ENCODE peak calls at places on chromosomes 5 and 9, in eight cellular contexts. One of them, this sample, is unnamed.

GRCh38 chr5:147479949-147480348 is 29.9 kb downstream of the DPYSL3 start:
- DNase-seq in MM.1S: no peak
- DNase-seq in endothelial cell of umbilical vein: peak
- DNase-seq in neural progenitor cell: peak
- DNase-seq in trophoblast cell: no peak
- DNase-seq in astrocyte: peak
- DNase-seq in adipocyte: peak
- DNase-seq in PC-3: peak
- DNase-seq in this sample: no peak

GRCh38 chr5:40681351-40682311 is 1.9 kb downstream of the PTGER4 start:
- DNase-seq in trophoblast cell: no peak
- DNase-seq in endothelial cell of umbilical vein: peak
- DNase-seq in PC-3: no peak
- DNase-seq in neural progenitor cell: peak
- DNase-seq in adipocyte: no peak
- DNase-seq in astrocyte: no peak
- DNase-seq in MM.1S: no peak
- DNase-seq in this sample: no peak

GRCh38 chr5:96709152-96709821 is 47.1 kb downstream of the CAST start:
- DNase-seq in MM.1S: no peak
- DNase-seq in neural progenitor cell: no peak
- DNase-seq in adipocyte: peak
- DNase-seq in PC-3: peak
- DNase-seq in astrocyte: peak
- DNase-seq in trophoblast cell: no peak
- DNase-seq in endothelial cell of umbilical vein: no peak
- DNase-seq in this sample: peak

GRCh38 chr5:54837939-54838457 is 147.4 kb downstream of the ESM1 start:
- DNase-seq in adipocyte: no peak
- DNase-seq in PC-3: no peak
- DNase-seq in endothelial cell of umbilical vein: no peak
- DNase-seq in trophoblast cell: no peak
- DNase-seq in astrocyte: no peak
- DNase-seq in MM.1S: no peak
- DNase-seq in neural progenitor cell: no peak
- DNase-seq in this sample: no peak

GRCh38 chr5:14706615-14707021 is 42.1 kb downstream of the OTULIN start:
- DNase-seq in astrocyte: peak
- DNase-seq in trophoblast cell: peak
- DNase-seq in endothelial cell of umbilical vein: peak
- DNase-seq in PC-3: no peak
- DNase-seq in neural progenitor cell: no peak
- DNase-seq in MM.1S: no peak
- DNase-seq in adipocyte: peak
- DNase-seq in this sample: peak

GRCh38 chr5:72611111-72611724 is 104.0 kb upstream of the ZNF366 start:
- DNase-seq in MM.1S: peak
- DNase-seq in trophoblast cell: peak
- DNase-seq in endothelial cell of umbilical vein: peak
- DNase-seq in neural progenitor cell: peak
- DNase-seq in astrocyte: peak
- DNase-seq in adipocyte: peak
- DNase-seq in PC-3: peak
- DNase-seq in this sample: peak

GRCh38 chr9:35856882-35857281 is 13.3 kb downstream of the OR13J1 start:
- DNase-seq in PC-3: no peak
- DNase-seq in neural progenitor cell: no peak
- DNase-seq in MM.1S: no peak
- DNase-seq in trophoblast cell: no peak
- DNase-seq in endothelial cell of umbilical vein: no peak
- DNase-seq in astrocyte: no peak
- DNase-seq in adipocyte: no peak
- DNase-seq in this sample: no peak

GRCh38 chr9:23849379-23849778 is 23.3 kb upstream of the ELAVL2 start:
- DNase-seq in astrocyte: no peak
- DNase-seq in trophoblast cell: no peak
- DNase-seq in PC-3: no peak
- DNase-seq in MM.1S: no peak
- DNase-seq in endothelial cell of umbilical vein: no peak
- DNase-seq in adipocyte: no peak
- DNase-seq in neural progenitor cell: peak
- DNase-seq in this sample: no peak

GRCh38 chr9:69035438-69036316 is at the start of gene FXN:
- DNase-seq in endothelial cell of umbilical vein: peak
- DNase-seq in neural progenitor cell: peak
- DNase-seq in adipocyte: peak
- DNase-seq in trophoblast cell: peak
- DNase-seq in PC-3: peak
- DNase-seq in astrocyte: peak
- DNase-seq in MM.1S: peak
- DNase-seq in this sample: peak

GRCh38 chr9:14258840-14259239 is 55.1 kb downstream of the NFIB start:
- DNase-seq in trophoblast cell: peak
- DNase-seq in PC-3: peak
- DNase-seq in MM.1S: no peak
- DNase-seq in adipocyte: peak
- DNase-seq in neural progenitor cell: no peak
- DNase-seq in endothelial cell of umbilical vein: no peak
- DNase-seq in astrocyte: peak
- DNase-seq in this sample: peak

GRCh38 chr5:180790020-180790419 is 12.6 kb downstream of the MGAT1 start:
- DNase-seq in endothelial cell of umbilical vein: peak
- DNase-seq in MM.1S: no peak
- DNase-seq in trophoblast cell: no peak
- DNase-seq in neural progenitor cell: peak
- DNase-seq in astrocyte: no peak
- DNase-seq in PC-3: peak
- DNase-seq in adipocyte: no peak
- DNase-seq in this sample: no peak

GRCh38 chr5:140840978-140841962 is at the start of gene PCDHA8:
- DNase-seq in adipocyte: peak
- DNase-seq in neural progenitor cell: peak
- DNase-seq in trophoblast cell: no peak
- DNase-seq in MM.1S: peak
- DNase-seq in astrocyte: no peak
- DNase-seq in endothelial cell of umbilical vein: no peak
- DNase-seq in PC-3: peak
- DNase-seq in this sample: no peak

GRCh38 chr5:20023686-20024085 is 35.7 kb upstream of the CDH18 start:
- DNase-seq in adipocyte: peak
- DNase-seq in neural progenitor cell: no peak
- DNase-seq in astrocyte: no peak
- DNase-seq in trophoblast cell: no peak
- DNase-seq in endothelial cell of umbilical vein: no peak
- DNase-seq in MM.1S: no peak
- DNase-seq in PC-3: no peak
- DNase-seq in this sample: no peak

GRCh38 chr9:131595771-131596743 is 50.7 kb downstream of the PRRT1B start:
- DNase-seq in MM.1S: no peak
- DNase-seq in PC-3: no peak
- DNase-seq in endothelial cell of umbilical vein: peak
- DNase-seq in adipocyte: no peak
- DNase-seq in trophoblast cell: peak
- DNase-seq in neural progenitor cell: no peak
- DNase-seq in astrocyte: no peak
- DNase-seq in this sample: no peak

GRCh38 chr9:129983891-129984290 is 59.1 kb downstream of the FNBP1 start:
- DNase-seq in trophoblast cell: no peak
- DNase-seq in astrocyte: peak
- DNase-seq in endothelial cell of umbilical vein: no peak
- DNase-seq in PC-3: peak
- DNase-seq in neural progenitor cell: no peak
- DNase-seq in MM.1S: no peak
- DNase-seq in adipocyte: peak
- DNase-seq in this sample: no peak

GRCh38 chr9:6034954-6035353 is 19.5 kb upstream of the RANBP6 start:
- DNase-seq in astrocyte: no peak
- DNase-seq in adipocyte: no peak
- DNase-seq in MM.1S: no peak
- DNase-seq in PC-3: peak
- DNase-seq in trophoblast cell: no peak
- DNase-seq in neural progenitor cell: no peak
- DNase-seq in endothelial cell of umbilical vein: no peak
- DNase-seq in this sample: peak

GRCh38 chr9:98120476-98120875 is 1.5 kb upstream of the TRIM14 start:
- DNase-seq in adipocyte: no peak
- DNase-seq in astrocyte: no peak
- DNase-seq in PC-3: no peak
- DNase-seq in trophoblast cell: peak
- DNase-seq in neural progenitor cell: no peak
- DNase-seq in endothelial cell of umbilical vein: no peak
- DNase-seq in MM.1S: no peak
- DNase-seq in this sample: no peak

GRCh38 chr9:22455181-22455580 is 8.6 kb downstream of the DMRTA1 start:
- DNase-seq in neural progenitor cell: no peak
- DNase-seq in astrocyte: no peak
- DNase-seq in trophoblast cell: no peak
- DNase-seq in MM.1S: no peak
- DNase-seq in PC-3: peak
- DNase-seq in adipocyte: no peak
- DNase-seq in endothelial cell of umbilical vein: no peak
- DNase-seq in this sample: no peak

GRCh38 chr9:4137234-4137633 is 162.6 kb downstream of the GLIS3 start:
- DNase-seq in MM.1S: no peak
- DNase-seq in PC-3: peak
- DNase-seq in neural progenitor cell: no peak
- DNase-seq in endothelial cell of umbilical vein: peak
- DNase-seq in astrocyte: peak
- DNase-seq in trophoblast cell: peak
- DNase-seq in adipocyte: peak
- DNase-seq in this sample: peak

GRCh38 chr5:121485261-121485660 is 366.4 kb upstream of the FTMT start:
- DNase-seq in trophoblast cell: no peak
- DNase-seq in endothelial cell of umbilical vein: no peak
- DNase-seq in neural progenitor cell: no peak
- DNase-seq in adipocyte: no peak
- DNase-seq in astrocyte: no peak
- DNase-seq in MM.1S: no peak
- DNase-seq in PC-3: no peak
- DNase-seq in this sample: no peak

GRCh38 chr5:121489972-121490371 is 361.7 kb upstream of the FTMT start:
- DNase-seq in trophoblast cell: no peak
- DNase-seq in astrocyte: no peak
- DNase-seq in endothelial cell of umbilical vein: no peak
- DNase-seq in MM.1S: no peak
- DNase-seq in neural progenitor cell: no peak
- DNase-seq in adipocyte: no peak
- DNase-seq in PC-3: no peak
- DNase-seq in this sample: no peak
- H3K9ac ChIP-seq in trophoblast cell: no peak
- H3K9ac ChIP-seq in astrocyte: no peak
- H3K9ac ChIP-seq in endothelial cell of umbilical vein: no peak
- H3K9ac ChIP-seq in MM.1S: no peak
- H3K9ac ChIP-seq in neural progenitor cell: no peak
- H3K9ac ChIP-seq in adipocyte: no peak
- H3K9ac ChIP-seq in PC-3: no peak
- H3K9ac ChIP-seq in this sample: no peak

GRCh38 chr9:19120846-19121245 is 6.4 kb downstream of the PLIN2 start:
- DNase-seq in endothelial cell of umbilical vein: no peak
- DNase-seq in neural progenitor cell: no peak
- DNase-seq in adipocyte: no peak
- DNase-seq in trophoblast cell: no peak
- DNase-seq in MM.1S: no peak
- DNase-seq in PC-3: no peak
- DNase-seq in astrocyte: no peak
- DNase-seq in this sample: no peak

GRCh38 chr9:19119801-19120440 is 7.4 kb downstream of the PLIN2 start:
- DNase-seq in neural progenitor cell: no peak
- DNase-seq in MM.1S: no peak
- DNase-seq in endothelial cell of umbilical vein: no peak
- DNase-seq in PC-3: no peak
- DNase-seq in trophoblast cell: no peak
- DNase-seq in astrocyte: no peak
- DNase-seq in adipocyte: no peak
- DNase-seq in this sample: peak

GRCh38 chr9:19117039-19117716 is 10.1 kb downstream of the PLIN2 start:
- DNase-seq in adipocyte: no peak
- DNase-seq in endothelial cell of umbilical vein: no peak
- DNase-seq in MM.1S: no peak
- DNase-seq in PC-3: no peak
- DNase-seq in trophoblast cell: no peak
- DNase-seq in neural progenitor cell: no peak
- DNase-seq in astrocyte: no peak
- DNase-seq in this sample: peak

GRCh38 chr9:19116391-19116790 is 10.9 kb downstream of the PLIN2 start:
- DNase-seq in PC-3: peak
- DNase-seq in endothelial cell of umbilical vein: no peak
- DNase-seq in adipocyte: no peak
- DNase-seq in MM.1S: no peak
- DNase-seq in neural progenitor cell: no peak
- DNase-seq in astrocyte: peak
- DNase-seq in trophoblast cell: no peak
- DNase-seq in this sample: peak

GRCh38 chr9:19119241-19119640 is 8.1 kb downstream of the PLIN2 start:
- DNase-seq in endothelial cell of umbilical vein: peak
- DNase-seq in neural progenitor cell: no peak
- DNase-seq in MM.1S: no peak
- DNase-seq in adipocyte: no peak
- DNase-seq in PC-3: no peak
- DNase-seq in astrocyte: no peak
- DNase-seq in trophoblast cell: no peak
- DNase-seq in this sample: no peak
- H3K9ac ChIP-seq in endothelial cell of umbilical vein: peak
- H3K9ac ChIP-seq in neural progenitor cell: no peak
- H3K9ac ChIP-seq in MM.1S: no peak
- H3K9ac ChIP-seq in adipocyte: peak
- H3K9ac ChIP-seq in PC-3: no peak
- H3K9ac ChIP-seq in astrocyte: no peak
- H3K9ac ChIP-seq in trophoblast cell: no peak
- H3K9ac ChIP-seq in this sample: no peak

GRCh38 chr9:89435315-89435823 is 62.5 kb downstream of the SEMA4D start:
- DNase-seq in neural progenitor cell: peak
- DNase-seq in MM.1S: peak
- DNase-seq in adipocyte: no peak
- DNase-seq in PC-3: peak
- DNase-seq in trophoblast cell: peak
- DNase-seq in endothelial cell of umbilical vein: no peak
- DNase-seq in astrocyte: no peak
- DNase-seq in this sample: peak
- H3K9ac ChIP-seq in neural progenitor cell: no peak
- H3K9ac ChIP-seq in MM.1S: peak
- H3K9ac ChIP-seq in adipocyte: no peak
- H3K9ac ChIP-seq in PC-3: no peak
- H3K9ac ChIP-seq in trophoblast cell: no peak
- H3K9ac ChIP-seq in endothelial cell of umbilical vein: no peak
- H3K9ac ChIP-seq in astrocyte: no peak
- H3K9ac ChIP-seq in this sample: no peak

DNA sequence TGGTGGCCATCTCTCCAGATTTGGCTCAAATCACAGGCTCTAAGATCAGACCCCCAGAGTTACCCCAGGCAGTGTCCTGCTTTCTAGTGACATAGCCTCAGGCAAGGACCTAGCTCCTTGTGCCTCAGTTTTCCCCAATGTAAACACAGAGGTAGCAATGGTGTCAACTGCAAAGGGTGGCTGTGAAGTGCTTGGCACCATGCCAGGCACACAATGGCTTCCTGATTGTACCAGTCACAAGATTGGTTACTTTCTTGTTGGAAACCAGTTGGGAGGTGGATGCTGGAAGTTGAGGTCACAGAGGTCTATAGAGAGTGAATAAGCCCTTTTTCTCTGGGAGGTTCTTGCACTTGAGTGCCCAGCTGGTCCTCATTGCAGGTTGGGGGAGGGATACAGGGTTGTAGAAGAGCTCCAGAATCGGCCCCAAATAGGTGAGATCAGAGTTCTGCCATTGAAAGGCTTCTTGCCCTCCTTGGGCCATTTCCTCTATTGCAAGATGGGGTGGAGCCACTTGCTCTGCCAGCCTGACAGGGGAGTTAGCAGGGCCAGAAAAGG is 2.3 kb downstream of the STKLD1 start:
- DNase-seq in endothelial cell of umbilical vein: no peak
- DNase-seq in MM.1S: no peak
- DNase-seq in adipocyte: no peak
- DNase-seq in astrocyte: no peak
- DNase-seq in trophoblast cell: no peak
- DNase-seq in PC-3: no peak
- DNase-seq in neural progenitor cell: no peak
- DNase-seq in this sample: no peak
- H3K9ac ChIP-seq in endothelial cell of umbilical vein: no peak
- H3K9ac ChIP-seq in MM.1S: no peak
- H3K9ac ChIP-seq in adipocyte: no peak
- H3K9ac ChIP-seq in astrocyte: no peak
- H3K9ac ChIP-seq in trophoblast cell: no peak
- H3K9ac ChIP-seq in PC-3: no peak
- H3K9ac ChIP-seq in neural progenitor cell: no peak
- H3K9ac ChIP-seq in this sample: no peak

This sample was measured in mammary epithelial cell.